ENCODE peak calls at places on chromosomes 2 and 18, in nine cellular contexts. K, B, U, E, C, N, D, P and Y are unnamed samples. For H3K27me3 and H3K4me1, the result is how much of the 10 kb centered on the place peaks cover.

GRCh38 chr2:138020432-138020831 is 56.2 kb downstream of the HNMT start:
- DNase-seq in B (no peak), U (no peak), D (no peak), C (no peak), K (no peak), E (no peak), N (no peak), P (no peak), Y (no peak)

GRCh38 chr2:209911486-209911885 is 91.0 kb upstream of the RPE start:
- DNase-seq in P (no peak), K (no peak), D (no peak), B (no peak), E (no peak), N (no peak), C (no peak), U (no peak), Y (no peak)

GRCh38 chr18:76064998-76065397 is 430.0 kb downstream of the ZNF516 start:
- DNase-seq in K (no peak), E (no peak), P (peak), N (no peak), B (peak), U (no peak), D (no peak), C (no peak), Y (no peak)

GRCh38 chr2:229838729-229839128 is 83.1 kb downstream of the TRIP12 start:
- DNase-seq in K (no peak), P (no peak), C (no peak), N (no peak), D (no peak), B (no peak), E (no peak), U (no peak), Y (no peak)

GRCh38 chr2:217902281-217903141 is 100.3 kb downstream of the TNS1 start:
- DNase-seq in N (no peak), P (no peak), U (peak), C (peak), E (peak), B (no peak), D (peak), K (no peak), Y (no peak)

GRCh38 chr2:98769784-98770183 is 38.9 kb upstream of the MGAT4A start:
- DNase-seq in N (no peak), P (no peak), U (no peak), D (no peak), B (no peak), E (no peak), C (no peak), K (no peak), Y (no peak)

GRCh38 chr2:98161202-98161601 is 74.2 kb downstream of the VWA3B start:
- DNase-seq in P (no peak), K (no peak), C (no peak), D (no peak), U (no peak), B (peak), E (no peak), N (no peak), Y (no peak)

GRCh38 chr2:70514612-70515055 is 39.0 kb downstream of the TGFA start:
- DNase-seq in C (no peak), N (no peak), P (no peak), U (no peak), B (peak), K (no peak), E (no peak), D (no peak), Y (no peak)

GRCh38 chr2:11636593-11637295 is 33.3 kb downstream of the NTSR2 start:
- DNase-seq in K (no peak), E (no peak), C (no peak), D (no peak), P (no peak), N (no peak), B (no peak), U (no peak), Y (no peak)

GRCh38 chr2:2763351-2763997 is 432.4 kb upstream of the MYT1L start:
- DNase-seq in N (no peak), U (no peak), D (no peak), B (peak), E (no peak), C (no peak), P (no peak), K (no peak), Y (no peak)

GRCh38 chr18:22517356-22517755 is 99.6 kb upstream of the CTAGE1 start:
- DNase-seq in K (no peak), B (no peak), U (no peak), D (no peak), C (no peak), N (no peak), P (no peak), E (peak), Y (no peak)

GRCh38 chr2:25673170-25674002 is at the start of gene DTNB:
- DNase-seq in K (no peak), P (peak), N (peak), U (peak), B (peak), D (peak), C (peak), E (peak), Y (peak)

GRCh38 chr18:68840554-68841263 is 42.8 kb downstream of the CCDC102B start:
- DNase-seq in E (peak), P (peak), C (peak), K (peak), U (peak), D (peak), N (peak), B (no peak), Y (no peak)

GRCh38 chr2:58959996-58960395 is 718.9 kb upstream of the FANCL start:
- DNase-seq in E (no peak), D (no peak), C (no peak), U (no peak), K (no peak), N (no peak), P (no peak), B (no peak), Y (no peak)
- H3K27me3 ChIP-seq in E (under half), D (under half), C (under half), U (under half), K (under half), N (under half), P (under half), B (under half), Y (under half)

GRCh38 chr2:170455617-170456426 is 259.3 kb upstream of the SP5 start:
- DNase-seq in C (no peak), U (no peak), N (no peak), P (no peak), E (peak), K (no peak), B (no peak), D (no peak), Y (no peak)

GRCh38 chr2:170449034-170449433 is 266.1 kb upstream of the SP5 start:
- DNase-seq in P (no peak), K (no peak), C (no peak), D (no peak), E (no peak), N (no peak), B (no peak), U (no peak), Y (no peak)

GRCh38 chr2:170456914-170457313 is 258.2 kb upstream of the SP5 start:
- DNase-seq in K (no peak), N (no peak), E (no peak), P (no peak), B (no peak), U (no peak), D (no peak), C (no peak), Y (no peak)

GRCh38 chr2:170457742-170458141 is 257.4 kb upstream of the SP5 start:
- DNase-seq in D (no peak), U (no peak), P (no peak), K (no peak), B (no peak), N (no peak), C (no peak), E (no peak), Y (no peak)

DNA sequence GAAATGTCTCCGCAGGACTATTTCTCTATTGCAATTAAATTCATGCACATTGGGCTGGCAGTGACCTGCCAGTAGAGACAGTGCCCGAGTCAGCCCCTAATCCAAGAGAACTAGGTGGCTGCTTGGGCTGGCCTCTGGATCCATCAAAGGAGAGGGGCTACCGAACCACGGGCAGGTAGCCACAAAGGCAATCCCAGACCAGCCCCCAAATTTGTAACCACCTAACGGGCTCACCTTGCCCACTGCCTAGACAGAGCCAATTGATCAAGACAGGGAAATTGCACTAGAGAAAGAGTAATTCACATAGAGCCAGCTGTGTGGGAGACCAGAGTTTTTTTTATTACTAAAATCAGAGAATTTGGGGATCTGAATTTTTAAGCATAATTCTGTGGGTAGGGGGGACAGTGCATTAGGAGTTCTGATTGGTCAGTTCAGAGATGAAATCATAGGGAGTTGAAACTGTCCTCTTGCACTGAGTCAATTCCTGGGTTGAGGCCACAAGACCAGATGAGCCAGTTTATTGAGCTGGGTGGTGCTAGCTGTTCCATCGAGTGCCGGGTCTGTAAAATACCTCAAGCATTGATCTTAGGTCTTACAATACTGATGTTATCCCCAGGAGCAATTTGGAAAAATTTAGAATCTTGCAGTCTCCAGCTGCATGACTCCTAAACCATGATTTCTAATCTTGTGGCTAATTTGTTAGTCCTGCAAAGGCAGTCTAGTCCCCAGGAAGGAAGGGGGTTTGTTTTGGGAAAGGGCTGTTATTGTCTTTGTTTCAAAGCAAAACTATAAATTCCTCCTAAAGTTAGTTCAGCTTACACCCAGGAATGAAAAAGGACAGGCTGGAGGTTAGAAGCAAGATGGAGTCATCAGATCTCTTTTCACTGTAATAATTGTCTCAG is 260.4 kb upstream of the SP5 start:
- DNase-seq in K (no peak), D (no peak), B (no peak), C (no peak), E (no peak), N (no peak), U (no peak), P (no peak), Y (no peak)
- H3K9ac ChIP-seq in K (no peak), D (no peak), B (no peak), C (no peak), E (no peak), N (no peak), U (no peak), P (no peak), Y (no peak)

GRCh38 chr2:41899189-41899588 is 148.6 kb upstream of the PKDCC start:
- DNase-seq in D (peak), E (no peak), U (no peak), K (no peak), N (no peak), B (no peak), C (peak), P (no peak), Y (no peak)
- H3K4me1 ChIP-seq in D (under half), E (under half), U (under half), K (under half), N (under half), B (under half), C (under half), P (under half), Y (under half)

GRCh38 chr2:111182740-111183139 is 62.0 kb downstream of the BCL2L11 start:
- DNase-seq in B (peak), D (no peak), K (no peak), E (no peak), C (no peak), N (no peak), U (no peak), P (no peak), Y (no peak)
- H3K27me3 ChIP-seq in B (under half), D (under half), K (under half), E (under half), C (under half), N (under half), U (under half), P (under half), Y (under half)

GRCh38 chr2:216121255-216121654 is 12.1 kb downstream of the XRCC5 start:
- DNase-seq in U (no peak), K (no peak), B (no peak), D (no peak), C (no peak), P (no peak), N (no peak), E (no peak), Y (no peak)
- H3K9ac ChIP-seq in U (no peak), K (no peak), B (no peak), D (no peak), C (no peak), P (no peak), N (no peak), E (no peak), Y (no peak)

DNA sequence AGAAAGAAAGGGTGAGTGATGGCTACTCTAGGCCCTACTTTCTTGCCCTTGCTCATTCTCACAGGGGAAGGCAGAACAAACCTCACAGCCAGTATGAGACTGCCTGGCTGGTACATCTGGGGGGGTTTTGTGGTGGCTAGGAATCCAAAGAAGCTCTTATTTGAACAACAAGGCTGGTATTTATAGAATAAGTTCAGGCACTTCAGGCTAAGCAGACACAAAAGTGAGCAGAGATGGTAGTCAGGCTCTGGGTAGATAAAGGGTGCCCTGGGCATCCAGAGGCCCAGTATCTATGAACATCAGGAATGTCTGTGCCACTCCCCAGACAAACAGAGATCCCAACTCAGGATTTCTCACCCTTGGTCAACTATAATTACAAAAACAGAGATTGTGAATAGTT is 57.2 kb upstream of the RTN4 start:
- DNase-seq in E (no peak), U (no peak), K (no peak), D (peak), C (no peak), N (no peak), P (no peak), B (no peak), Y (no peak)
- H3K4me1 ChIP-seq in E (under half), U (under half), K (under half), D (half or more), C (under half), N (under half), P (under half), B (under half), Y (under half)

GRCh38 chr2:1453561-1453960 is 40.3 kb downstream of the TPO start:
- DNase-seq in K (no peak), N (no peak), C (no peak), D (no peak), E (no peak), P (no peak), B (no peak), U (no peak), Y (no peak)

GRCh38 chr2:1448009-1448408 is 34.7 kb downstream of the TPO start:
- DNase-seq in P (no peak), N (no peak), E (no peak), K (no peak), C (no peak), D (no peak), U (no peak), B (no peak), Y (no peak)

GRCh38 chr2:1451451-1451850 is 38.2 kb downstream of the TPO start:
- DNase-seq in B (no peak), U (no peak), E (no peak), C (no peak), D (no peak), P (no peak), N (no peak), K (no peak), Y (no peak)

GRCh38 chr2:1454346-1454745 is 41.1 kb downstream of the TPO start:
- DNase-seq in K (no peak), U (no peak), C (no peak), B (no peak), P (no peak), D (no peak), E (no peak), N (no peak), Y (no peak)

DNA sequence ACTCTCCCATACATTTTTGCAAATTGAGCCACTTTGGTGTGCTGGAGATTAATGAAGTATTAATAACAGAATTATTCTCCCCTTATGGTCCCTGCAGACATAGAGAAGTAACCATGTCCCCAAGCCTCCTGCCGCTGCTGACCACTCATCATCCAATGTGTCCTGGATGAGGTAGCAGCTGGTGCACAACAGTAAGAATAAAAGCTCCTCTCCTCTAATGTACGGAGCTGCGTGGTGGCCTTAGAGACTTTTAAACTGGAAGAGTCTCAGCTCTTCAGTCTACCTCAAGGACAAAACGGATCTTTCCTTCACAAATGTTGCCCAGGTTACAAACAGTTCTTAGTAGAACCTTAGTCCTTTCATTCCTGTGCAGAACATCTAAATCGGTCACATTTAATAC is 37.7 kb downstream of the TPO start:
- DNase-seq in E (no peak), P (no peak), B (no peak), C (no peak), U (no peak), D (no peak), K (no peak), N (no peak), Y (no peak)
- H3K27me3 ChIP-seq in E (under half), P (under half), B (under half), C (under half), U (under half), D (under half), K (under half), N (under half), Y (under half)